ENCODE peak calls at places on chromosome 10, in five cellular contexts. L is K562, A is HepG2, J is H1, N is GM12878. D is an unnamed sample.

GRCh38 chr10:31315453-31315852 is 3.6 kb upstream of the ZEB1 start:
- DNase-seq in J (no peak), N (no peak), L (no peak), A (no peak), D (no peak)

GRCh38 chr10:5551531-5552375 is 27.0 kb downstream of the CALML3 start:
- DNase-seq in N (peak), L (peak), A (no peak), J (no peak), D (no peak)

GRCh38 chr10:86340991-86341260 is 25.7 kb downstream of the GRID1 start:
- DNase-seq in A (no peak), L (no peak), N (no peak), J (no peak), D (no peak)

GRCh38 chr10:122245136-122245535 is 26.0 kb upstream of the BTBD16 start:
- DNase-seq in L (no peak), N (no peak), J (no peak), A (no peak), D (no peak)

GRCh38 chr10:110305767-110306451 is 1.2 kb upstream of the SMNDC1 start:
- DNase-seq in N (peak), J (no peak), L (peak), A (peak), D (peak)

GRCh38 chr10:80158598-80159127 is 26.1 kb downstream of the PLAC9 start:
- DNase-seq in J (no peak), N (no peak), L (peak), A (no peak), D (peak)

GRCh38 chr10:25125151-25125550 is 49.6 kb upstream of the GPR158 start:
- DNase-seq in J (peak), L (no peak), A (no peak), N (no peak), D (no peak)

GRCh38 chr10:73931767-73932624 is 21.1 kb downstream of the PLAU start:
- DNase-seq in L (peak), N (peak), A (peak), J (peak), D (peak)

GRCh38 chr10:8014649-8015048 is 39.8 kb upstream of the GATA3 start:
- DNase-seq in N (no peak), L (no peak), J (no peak), A (no peak), D (no peak)

GRCh38 chr10:70145666-70146488 is 623 bp downstream of the TYSND1 start:
- DNase-seq in L (peak), J (peak), N (no peak), A (peak), D (no peak)

GRCh38 chr10:13450078-13450477 is 78.7 kb downstream of the BEND7 start:
- DNase-seq in L (no peak), J (no peak), N (no peak), A (no peak), D (no peak)

GRCh38 chr10:59283456-59284082 is 78.8 kb downstream of the FAM13C start:
- DNase-seq in A (no peak), L (no peak), J (no peak), N (no peak), D (no peak)

GRCh38 chr10:25064401-25064800 is 48.0 kb downstream of the THNSL1 start:
- DNase-seq in J (no peak), N (no peak), L (no peak), A (no peak), D (no peak)

GRCh38 chr10:92846-93245 is 42.4 kb upstream of the ZMYND11 start:
- DNase-seq in J (no peak), N (no peak), L (no peak), A (no peak), D (no peak)

GRCh38 chr10:66552331-66552730 is 373.5 kb upstream of the LRRTM3 start:
- DNase-seq in N (no peak), J (no peak), L (no peak), A (no peak), D (no peak)

GRCh38 chr10:124648738-124649137 is 95.4 kb downstream of the FAM53B start:
- DNase-seq in N (peak), J (no peak), L (peak), A (no peak), D (no peak)

GRCh38 chr10:74078037-74078436 is 72.6 kb downstream of the AP3M1 start:
- DNase-seq in N (peak), A (no peak), L (no peak), J (no peak), D (no peak)

GRCh38 chr10:3482200-3482993 is 302.6 kb downstream of the KLF6 start:
- DNase-seq in A (peak), N (peak), L (peak), J (no peak), D (peak)

GRCh38 chr10:69333205-69333604 is 54.9 kb downstream of the HK1 start:
- DNase-seq in L (no peak), N (no peak), A (no peak), J (peak), D (no peak)

DNA sequence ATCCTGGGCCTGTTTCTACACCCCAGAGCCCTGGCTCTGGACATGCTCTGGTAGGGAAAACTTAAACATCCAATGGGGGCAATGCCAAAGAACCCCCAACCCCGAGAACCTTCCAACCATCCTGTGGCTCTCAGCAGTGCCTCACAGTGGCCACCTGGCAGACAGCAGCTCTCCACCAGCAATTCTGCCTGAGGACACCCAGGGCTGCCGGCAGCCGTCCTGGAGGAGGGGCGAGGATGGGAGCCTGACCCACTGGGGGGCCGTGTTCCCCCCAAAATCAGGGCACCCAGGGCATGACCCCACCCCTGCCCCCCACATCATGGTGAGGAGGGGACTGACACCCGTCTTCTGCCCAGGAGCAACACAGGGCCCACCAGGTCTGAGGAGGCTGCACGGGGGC is 32.7 kb downstream of the DPYSL4 start:
- DNase-seq in N (no peak), J (no peak), A (no peak), L (no peak), D (no peak)
- TF ChIP-seq CTCF in N (no peak), J (peak), A (peak), L (peak), D (no peak)

GRCh38 chr10:35353399-35353798 is 17.1 kb downstream of the CCNY start:
- DNase-seq in L (no peak), A (no peak), N (no peak), J (no peak), D (no peak)

GRCh38 chr10:35353805-35354204 is 17.5 kb downstream of the CCNY start:
- DNase-seq in N (no peak), A (no peak), L (no peak), J (no peak), D (no peak)

GRCh38 chr10:35359056-35359455 is 22.7 kb downstream of the CCNY start:
- DNase-seq in J (no peak), N (no peak), L (no peak), A (no peak), D (no peak)

GRCh38 chr10:35356725-35357092 is 20.4 kb downstream of the CCNY start:
- DNase-seq in J (no peak), L (no peak), N (no peak), A (no peak), D (no peak)

DNA sequence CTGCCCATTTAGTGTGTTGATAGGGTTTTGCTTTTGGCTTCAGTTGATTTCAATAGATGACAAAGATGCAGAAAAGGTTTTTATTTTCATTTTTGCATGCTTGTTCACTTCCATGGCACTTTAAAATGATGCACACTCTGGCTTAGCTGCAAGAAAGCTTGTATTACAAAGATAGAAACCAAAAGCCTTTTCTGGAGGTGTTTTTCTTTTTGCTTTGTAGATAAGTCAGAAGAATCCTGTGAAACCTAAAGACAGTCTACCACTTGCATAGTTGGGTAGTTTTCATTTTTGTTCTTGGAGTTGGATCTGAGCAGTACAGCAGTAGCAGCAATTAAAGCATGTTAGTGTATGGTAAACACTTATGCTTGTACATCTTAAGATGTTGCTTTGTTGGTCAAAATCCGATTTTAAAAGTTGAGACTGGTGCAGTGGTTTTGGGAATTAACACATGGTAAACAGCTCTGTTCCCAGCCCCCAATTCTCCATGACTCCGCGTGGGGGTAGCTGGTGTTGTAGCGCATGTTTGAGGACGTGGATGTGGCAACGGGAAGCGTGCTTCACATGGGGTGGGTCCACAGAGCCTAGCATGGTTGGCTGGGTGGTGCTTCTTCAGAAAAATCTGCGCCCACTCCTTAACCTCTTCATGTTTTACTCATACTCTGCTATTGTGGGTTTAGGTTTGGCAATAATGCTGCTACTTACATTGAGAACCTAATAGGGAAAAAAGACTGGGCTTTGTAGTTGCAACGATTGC is 19.8 kb downstream of the CCNY start:
- DNase-seq in J (no peak), L (no peak), A (no peak), N (peak), D (no peak)
- TF ChIP-seq SRF in J (no peak), L (no peak), A (no peak), N (no peak), D (no peak)

DNA sequence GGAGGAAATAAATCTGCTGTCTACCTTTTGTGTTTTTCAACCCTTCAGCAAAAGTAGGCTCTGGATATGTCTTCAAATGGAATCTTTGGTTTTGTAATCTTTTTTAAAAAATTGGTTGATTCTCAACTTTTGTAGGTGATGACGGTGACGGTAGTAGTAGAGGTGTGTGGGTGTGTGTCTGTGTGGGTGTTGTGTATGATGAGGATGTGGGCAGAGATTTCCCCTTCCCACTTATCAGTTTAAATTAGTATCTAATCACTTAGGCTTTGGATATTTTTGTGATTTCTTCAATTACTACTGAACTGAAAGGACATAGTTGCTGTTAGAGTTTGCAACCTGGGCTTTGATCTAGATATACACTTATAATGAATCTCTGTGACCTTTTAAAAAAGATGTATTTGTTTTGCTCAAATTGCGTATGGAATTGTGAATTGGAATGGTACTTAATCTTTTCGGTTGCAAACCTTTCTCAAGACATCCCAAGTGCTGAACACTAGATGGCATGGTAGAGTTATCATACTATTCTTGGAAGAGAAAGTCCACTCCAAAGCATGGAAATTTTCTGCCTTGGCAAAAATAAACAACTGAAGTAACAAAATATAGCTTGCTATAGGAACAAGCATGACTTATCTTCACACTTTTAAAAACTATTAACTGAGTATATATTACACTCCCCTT is 51.9 kb upstream of the A1CF start:
- DNase-seq in N (no peak), J (no peak), L (no peak), A (peak), D (peak)
- TF ChIP-seq CTCF in N (peak), J (peak), L (peak), A (peak), D (peak)

DNA sequence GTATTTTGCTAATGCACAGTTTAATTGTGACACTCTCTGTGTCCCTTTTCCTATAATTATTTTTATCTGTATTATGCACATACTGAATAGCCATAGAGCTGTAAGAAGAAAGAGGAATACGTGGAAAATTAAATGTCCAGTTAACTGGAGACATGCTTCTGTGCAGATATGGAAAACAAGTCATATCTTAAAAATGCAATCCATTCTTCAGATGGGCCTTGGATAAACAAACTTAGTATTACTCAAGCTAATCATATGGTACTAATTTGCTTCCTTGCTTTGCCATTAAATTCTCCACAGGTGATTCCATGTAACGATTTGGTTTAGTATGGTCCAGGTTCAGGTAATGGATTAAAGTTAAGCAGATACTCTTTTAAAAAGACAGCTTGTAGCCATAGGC is 201.2 kb upstream of the CELF2 start:
- DNase-seq in N (no peak), L (no peak), J (no peak), A (no peak), D (no peak)
- TF ChIP-seq SRF in N (no peak), L (no peak), J (no peak), A (no peak), D (no peak)

GRCh38 chr10:101029520-101030309 is 1.2 kb downstream of the PDZD7 start:
- DNase-seq in L (peak), A (no peak), J (no peak), N (no peak), D (no peak)
- TF ChIP-seq CTCF in L (peak), A (peak), J (peak), N (peak), D (peak)

DNA sequence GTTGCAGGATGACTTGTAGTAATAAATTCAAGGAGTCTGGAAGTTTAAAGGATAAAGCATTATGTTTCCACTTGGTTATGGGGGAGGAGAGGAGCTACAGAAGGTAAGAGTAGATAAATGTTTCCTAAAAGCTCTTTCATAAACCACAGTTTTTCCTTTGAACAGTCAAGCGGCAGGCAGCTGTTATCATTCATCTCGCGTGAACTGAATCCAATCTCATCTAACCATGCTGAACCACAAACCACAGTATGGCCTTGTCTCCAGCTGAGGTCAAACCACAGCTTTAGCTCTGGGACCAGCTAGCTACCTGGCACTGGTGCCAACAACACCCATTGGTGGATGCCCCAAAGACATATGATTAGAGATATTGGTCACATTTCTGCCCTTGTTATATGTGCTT is 63.3 kb downstream of the NOC3L start:
- DNase-seq in L (peak), N (no peak), A (peak), J (no peak), D (no peak)
- TF ChIP-seq SRF in L (no peak), N (no peak), A (no peak), J (no peak), D (no peak)

GRCh38 chr10:77643795-77644468 is 6.3 kb upstream of the KCNMA1 start:
- DNase-seq in L (peak), N (no peak), A (peak), J (peak), D (peak)
- TF ChIP-seq CTCF in L (peak), N (peak), A (peak), J (peak), D (peak)

DNA sequence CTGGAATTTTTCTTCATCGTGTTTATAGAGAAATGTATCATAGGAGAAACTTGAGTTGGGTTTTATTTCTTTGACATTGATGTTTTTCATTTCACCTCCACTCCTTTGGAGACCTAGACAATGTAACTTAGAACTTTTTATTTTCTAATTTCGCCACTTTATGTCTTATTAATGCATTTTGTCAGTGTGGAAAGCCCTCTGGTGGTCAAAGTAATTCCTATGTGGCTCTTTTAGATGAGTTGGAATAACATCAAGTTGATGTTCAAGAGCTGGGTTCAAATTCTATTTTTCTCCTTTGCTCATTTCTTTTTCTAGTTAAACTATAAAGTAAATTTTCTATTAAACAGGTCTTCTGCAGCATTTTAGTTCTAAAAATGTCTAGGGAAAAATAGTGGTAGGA is 478.6 kb downstream of the LRMDA start:
- DNase-seq in L (no peak), N (no peak), J (no peak), A (peak), D (no peak)
- TF ChIP-seq SRF in L (no peak), N (no peak), J (no peak), A (no peak), D (no peak)

DNA sequence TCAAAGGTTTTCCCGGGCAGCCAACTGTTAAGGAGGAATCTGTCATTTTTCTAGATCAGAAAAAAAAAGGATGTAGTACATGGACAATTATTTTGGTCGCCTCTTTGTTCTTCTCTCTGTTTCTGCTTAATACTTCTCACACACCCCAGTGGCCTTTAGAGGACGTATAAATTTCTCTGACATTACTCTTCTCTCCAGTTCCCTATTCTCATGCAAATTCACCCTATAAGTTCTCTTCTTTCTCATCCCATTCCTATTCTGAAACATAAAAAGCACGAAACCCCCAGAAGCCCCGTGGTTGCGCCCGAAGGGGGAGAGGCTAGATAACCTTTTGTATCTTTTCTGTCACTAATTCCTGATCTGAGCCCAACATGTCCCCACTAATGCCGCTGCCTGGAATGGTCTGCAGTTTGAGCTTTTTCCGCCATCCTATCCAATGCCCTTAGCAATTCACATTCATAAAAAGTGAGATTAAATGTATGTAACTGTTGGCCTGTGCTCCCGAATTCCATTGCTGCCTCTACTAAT is 136.9 kb downstream of the SKIDA1 start:
- DNase-seq in A (no peak), L (no peak), N (no peak), J (no peak), D (no peak)
- TF ChIP-seq CTCF in A (no peak), L (no peak), N (no peak), J (no peak), D (no peak)